ENCODE peak calls at places on chromosomes 6 and 20, in nine cellular contexts. X, W, Q, D, V, S, E, G and U are unnamed samples.

GRCh38 chr20:57482148-57482547 is 42.8 kb downstream of the CTCFL start:
- DNase-seq in X (no peak), W (no peak), Q (no peak), D (no peak), V (no peak), S (peak; percentile 49), E (no peak), G (no peak), U (no peak)

GRCh38 chr6:53112871-53113270 is 35.8 kb downstream of the GCM1 start:
- DNase-seq in X (no peak), W (no peak), Q (no peak), D (no peak), V (no peak), S (no peak), E (no peak), G (no peak), U (no peak)

GRCh38 chr6:169669889-169670288 is 31.9 kb downstream of the WDR27 start:
- DNase-seq in X (peak; percentile 98), W (no peak), Q (no peak), D (peak; percentile 69), V (no peak), S (no peak), E (no peak), G (no peak), U (no peak)

GRCh38 chr6:27772261-27773001 is 139.8 kb downstream of the OR2B2 start:
- DNase-seq in X (peak; percentile 77), W (peak; percentile 89), Q (peak; percentile 85), D (peak; percentile 92), V (peak; percentile 93), S (peak; percentile 98), E (peak; percentile 92), G (peak; percentile 82), U (peak; percentile 73)

GRCh38 chr6:42532038-42532669 is 31.7 kb upstream of the UBR2 start:
- DNase-seq in X (peak; percentile 37), W (no peak), Q (no peak), D (peak; percentile 80), V (peak; percentile 69), S (peak; percentile 66), E (peak; percentile 72), G (peak; percentile 31), U (no peak)

GRCh38 chr6:42338573-42339218 is 113.0 kb downstream of the TRERF1 start:
- DNase-seq in X (peak; percentile 84), W (no peak), Q (no peak), D (peak; percentile 94), V (no peak), S (no peak), E (no peak), G (no peak), U (no peak)

GRCh38 chr6:168124921-168125320 is 45.9 kb upstream of the FRMD1 start:
- DNase-seq in X (no peak), W (peak; percentile 47), Q (peak; percentile 21), D (no peak), V (no peak), S (no peak), E (no peak), G (no peak), U (no peak)

GRCh38 chr6:90080876-90081464 is 186.7 kb downstream of the GJA10 start:
- DNase-seq in X (no peak), W (no peak), Q (no peak), D (no peak), V (peak; percentile 92), S (no peak), E (no peak), G (no peak), U (peak; percentile 52)

GRCh38 chr6:166633732-166634535 is 6.9 kb upstream of the RPS6KA2 start:
- DNase-seq in X (no peak), W (no peak), Q (no peak), D (no peak), V (no peak), S (no peak), E (peak; percentile 54), G (no peak), U (no peak)

GRCh38 chr6:4664117-4664626 is 112.0 kb upstream of the CDYL start:
- DNase-seq in X (no peak), W (peak; percentile 89), Q (no peak), D (peak; percentile 93), V (no peak), S (no peak), E (no peak), G (peak; percentile 76), U (no peak)

GRCh38 chr6:16438677-16439615 is 200.6 kb downstream of the GMPR start:
- DNase-seq in X (no peak), W (no peak), Q (no peak), D (peak; percentile 53), V (peak; percentile 59), S (peak; percentile 54), E (no peak), G (no peak), U (no peak)

GRCh38 chr20:1212607-1213396 is 9.5 kb downstream of the C20orf202 start:
- DNase-seq in X (peak; percentile 63), W (peak; percentile 79), Q (peak; percentile 76), D (peak; percentile 80), V (peak; percentile 83), S (peak; percentile 85), E (peak; percentile 84), G (peak; percentile 56), U (peak; percentile 33)

GRCh38 chr6:83592770-83593394 is 80.5 kb downstream of the PRSS35 start:
- DNase-seq in X (peak; percentile 13), W (no peak), Q (no peak), D (peak; percentile 21), V (peak; percentile 27), S (peak; percentile 79), E (peak; percentile 60), G (no peak), U (no peak)

GRCh38 chr6:144737998-144738397 is 452.9 kb downstream of the UTRN start:
- DNase-seq in X (no peak), W (no peak), Q (no peak), D (no peak), V (no peak), S (peak; percentile 22), E (no peak), G (no peak), U (no peak)

GRCh38 chr6:120671519-120671918 is 662.8 kb downstream of the TBC1D32 start:
- DNase-seq in X (no peak), W (no peak), Q (no peak), D (no peak), V (no peak), S (peak; percentile 88), E (no peak), G (no peak), U (no peak)

GRCh38 chr6:32426338-32426737 is 13.3 kb upstream of the HLA-DRA start:
- DNase-seq in X (no peak), W (no peak), Q (no peak), D (no peak), V (no peak), S (no peak), E (no peak), G (no peak), U (no peak)

DNA sequence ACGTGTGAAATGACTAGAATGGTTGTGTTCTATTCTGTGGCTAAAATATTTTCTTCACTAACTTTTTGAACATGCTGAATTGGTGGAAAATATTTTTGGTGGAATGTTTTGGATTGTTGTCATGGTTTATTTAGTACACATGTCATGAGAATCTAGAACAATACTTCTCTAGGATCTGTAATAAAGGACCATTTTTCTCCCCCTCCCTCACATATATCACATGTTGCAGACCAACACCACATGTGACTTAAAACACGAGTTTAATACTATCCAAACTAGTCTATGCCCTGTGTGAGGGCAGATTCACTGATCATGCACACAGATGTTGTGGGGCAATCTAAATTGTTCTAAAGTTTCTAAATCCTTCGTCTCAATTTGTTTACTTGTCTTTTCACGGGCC is 29.2 kb downstream of the FIG4 start:
- DNase-seq in X (no peak), W (no peak), Q (no peak), D (no peak), V (no peak), S (no peak), E (no peak), G (no peak), U (no peak)
- H3K27ac ChIP-seq in X (no peak overlapping the region), W (peak overlapping the region; percentile 60), Q (no peak overlapping the region), D (no peak overlapping the region), V (no peak overlapping the region), S (no peak overlapping the region), E (no peak overlapping the region), G (no peak overlapping the region), U (no peak overlapping the region)

DNA sequence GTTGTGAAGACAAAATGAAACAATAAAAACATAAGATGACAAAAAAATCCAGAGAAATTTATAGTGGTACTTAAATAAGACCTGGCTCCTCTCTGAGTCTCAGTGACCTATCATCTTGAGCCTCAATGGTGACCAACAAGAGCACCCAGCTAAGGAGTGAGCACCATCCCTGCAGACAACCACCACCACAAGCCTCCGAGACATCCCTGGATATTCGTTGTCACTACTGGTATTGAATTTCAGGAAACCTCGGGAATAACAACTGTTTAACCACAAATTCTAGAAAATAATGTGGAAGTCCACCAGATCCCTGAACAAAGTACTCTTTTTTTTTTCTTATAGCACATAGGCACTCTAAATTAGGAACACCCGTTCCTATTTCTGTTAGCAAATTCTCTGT is 32.2 kb upstream of the ADGRF5 start:
- DNase-seq in X (no peak), W (no peak), Q (no peak), D (no peak), V (no peak), S (no peak), E (no peak), G (no peak), U (no peak)
- H3K4me3 ChIP-seq in X (no peak overlapping the region), W (no peak overlapping the region), Q (peak overlapping the region; percentile 24), D (no peak overlapping the region), V (no peak overlapping the region), S (no peak overlapping the region), E (no peak overlapping the region), G (no peak overlapping the region), U (no peak overlapping the region)

DNA sequence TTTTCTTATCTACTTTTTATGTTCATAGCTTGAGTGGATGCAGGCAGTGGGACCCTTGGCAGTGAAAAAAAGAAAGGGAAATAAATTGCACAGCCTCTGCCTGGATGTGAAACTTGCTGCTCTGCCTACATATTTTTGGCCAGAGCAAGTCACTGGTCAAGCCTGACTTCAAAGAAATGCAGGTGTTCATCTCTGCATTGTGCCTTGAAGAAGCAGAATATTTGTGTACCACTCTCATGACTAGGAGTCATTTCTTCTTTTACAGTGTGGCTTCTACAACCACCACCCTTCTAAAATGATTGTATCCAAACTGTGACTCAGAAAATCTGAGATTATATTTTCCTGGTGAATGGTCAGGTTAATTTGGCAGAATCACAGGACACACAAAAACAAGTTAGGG is 2.5 kb upstream of the KATNA1 start:
- DNase-seq in X (no peak), W (no peak), Q (no peak), D (no peak), V (no peak), S (no peak), E (no peak), G (no peak), U (no peak)
- H3K27ac ChIP-seq in X (no peak overlapping the region), W (no peak overlapping the region), Q (no peak overlapping the region), D (no peak overlapping the region), V (no peak overlapping the region), S (no peak overlapping the region), E (no peak overlapping the region), G (no peak overlapping the region), U (no peak overlapping the region)

GRCh38 chr6:106972500-106972899 is 2.0 kb downstream of the CD24 start:
- DNase-seq in X (no peak), W (no peak), Q (no peak), D (no peak), V (no peak), S (peak; percentile 40), E (no peak), G (no peak), U (no peak)
- H3K4me3 ChIP-seq in X (no peak overlapping the region), W (no peak overlapping the region), Q (no peak overlapping the region), D (peak overlapping the region; percentile 75), V (no peak overlapping the region), S (peak overlapping the region; percentile 76), E (no peak overlapping the region), G (no peak overlapping the region), U (no peak overlapping the region)

GRCh38 chr6:161410736-161411135 is 136.9 kb upstream of the AGPAT4 start:
- DNase-seq in X (no peak), W (no peak), Q (no peak), D (no peak), V (no peak), S (no peak), E (no peak), G (no peak), U (no peak)
- H3K27ac ChIP-seq in X (no peak overlapping the region), W (no peak overlapping the region), Q (no peak overlapping the region), D (peak overlapping the region; percentile 54), V (no peak overlapping the region), S (no peak overlapping the region), E (no peak overlapping the region), G (no peak overlapping the region), U (no peak overlapping the region)